ENCODE peak calls at places on chromosomes 4 and X, in four cellular contexts. One of them, this sample, is unnamed.

GRCh38 chr4:142567199-142567598 is 278.9 kb downstream of the INPP4B start:
- DNase-seq in K562: no peak
- DNase-seq in SK-N-SH: no peak
- DNase-seq in HepG2: no peak
- DNase-seq in this sample: no peak

GRCh38 chrX:107448625-107449468 is 605 bp upstream of the FRMPD3 start:
- DNase-seq in K562: no peak
- DNase-seq in HepG2: no peak
- DNase-seq in SK-N-SH: peak
- DNase-seq in this sample: no peak

GRCh38 chr4:147863808-147864472 is 132.1 kb downstream of the ARHGAP10 start:
- DNase-seq in SK-N-SH: no peak
- DNase-seq in HepG2: no peak
- DNase-seq in K562: no peak
- DNase-seq in this sample: no peak

GRCh38 chrX:110992611-110993010 is 103.4 kb upstream of the PAK3 start:
- DNase-seq in HepG2: peak
- DNase-seq in SK-N-SH: peak
- DNase-seq in K562: peak
- DNase-seq in this sample: no peak

GRCh38 chrX:153343674-153344073 is 9.7 kb downstream of the ZNF275 start:
- DNase-seq in K562: no peak
- DNase-seq in HepG2: no peak
- DNase-seq in SK-N-SH: no peak
- DNase-seq in this sample: no peak

GRCh38 chrX:57595381-57595811 is 3.6 kb downstream of the ZXDB start:
- DNase-seq in K562: no peak
- DNase-seq in SK-N-SH: no peak
- DNase-seq in HepG2: no peak
- DNase-seq in this sample: no peak

GRCh38 chr4:185774076-185774731 is 37.8 kb downstream of the SORBS2 start:
- DNase-seq in HepG2: peak
- DNase-seq in SK-N-SH: no peak
- DNase-seq in K562: no peak
- DNase-seq in this sample: peak

GRCh38 chrX:81412428-81412827 is 210.5 kb downstream of the SH3BGRL start:
- DNase-seq in K562: no peak
- DNase-seq in SK-N-SH: no peak
- DNase-seq in HepG2: no peak
- DNase-seq in this sample: no peak

GRCh38 chrX:55488268-55488558 is 1.4 kb downstream of the USP51 start:
- DNase-seq in K562: no peak
- DNase-seq in SK-N-SH: no peak
- DNase-seq in HepG2: no peak
- DNase-seq in this sample: no peak

GRCh38 chr4:147848634-147849033 is 116.7 kb downstream of the ARHGAP10 start:
- DNase-seq in HepG2: no peak
- DNase-seq in SK-N-SH: no peak
- DNase-seq in K562: no peak
- DNase-seq in this sample: no peak

GRCh38 chr4:103067841-103068547 is 8.6 kb downstream of the SLC9B2 start:
- DNase-seq in K562: no peak
- DNase-seq in HepG2: no peak
- DNase-seq in SK-N-SH: no peak
- DNase-seq in this sample: no peak

GRCh38 chr4:153166971-153167501 is 37.2 kb upstream of the TRIM2 start:
- DNase-seq in SK-N-SH: no peak
- DNase-seq in K562: no peak
- DNase-seq in HepG2: peak
- DNase-seq in this sample: no peak

GRCh38 chrX:50470103-50471031 is at the start of gene DGKK:
- DNase-seq in K562: no peak
- DNase-seq in HepG2: peak
- DNase-seq in SK-N-SH: peak
- DNase-seq in this sample: no peak

DNA sequence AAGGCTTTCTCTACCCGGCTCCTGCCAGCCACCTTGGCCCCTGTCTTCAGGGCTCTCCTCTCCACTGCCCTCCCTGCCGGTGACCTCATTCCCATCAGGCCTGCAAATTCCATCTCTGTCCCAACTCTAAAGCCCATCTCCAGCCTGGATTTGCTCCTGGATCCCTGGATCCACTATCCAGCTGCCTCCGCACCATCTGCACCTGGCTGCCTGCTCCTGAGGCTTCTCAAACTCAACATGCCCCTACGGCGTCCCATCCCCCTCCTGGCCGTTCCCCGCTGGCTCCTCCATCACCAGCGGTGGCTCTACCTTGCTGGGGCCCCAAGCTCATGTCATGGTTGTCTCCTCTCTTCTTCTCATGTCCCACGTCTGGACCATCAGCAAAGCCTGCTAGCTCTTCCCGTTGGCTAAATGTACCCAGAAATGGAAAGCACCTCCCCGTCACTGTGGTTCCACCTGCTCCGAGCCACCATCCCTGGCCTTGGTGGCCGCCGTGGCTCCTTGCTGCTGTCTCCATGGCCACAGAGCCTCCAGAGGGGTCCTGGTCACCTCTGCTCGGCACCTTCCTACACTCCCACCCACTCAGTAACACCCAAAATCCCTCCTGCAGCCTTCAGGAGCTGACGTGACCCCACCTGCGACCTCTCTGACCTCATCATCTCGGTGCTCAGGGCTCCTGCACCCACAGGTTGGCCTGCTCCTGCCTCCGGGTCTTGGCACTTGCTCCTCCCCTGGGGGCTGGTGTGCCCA is 58.5 kb downstream of the ADRA2C start:
- DNase-seq in K562: no peak
- DNase-seq in HepG2: no peak
- DNase-seq in SK-N-SH: no peak
- DNase-seq in this sample: no peak
- TF ChIP-seq NFIC in K562: no peak
- TF ChIP-seq NFIC in HepG2: no peak
- TF ChIP-seq NFIC in SK-N-SH: no peak
- TF ChIP-seq NFIC in this sample: no peak

GRCh38 chr4:174522183-174523002 is at the start of gene HPGD:
- DNase-seq in SK-N-SH: peak
- DNase-seq in K562: peak
- DNase-seq in HepG2: no peak
- DNase-seq in this sample: no peak
- TF ChIP-seq REST in SK-N-SH: no peak
- TF ChIP-seq REST in K562: no peak
- TF ChIP-seq REST in HepG2: no peak
- TF ChIP-seq REST in this sample: no peak

DNA sequence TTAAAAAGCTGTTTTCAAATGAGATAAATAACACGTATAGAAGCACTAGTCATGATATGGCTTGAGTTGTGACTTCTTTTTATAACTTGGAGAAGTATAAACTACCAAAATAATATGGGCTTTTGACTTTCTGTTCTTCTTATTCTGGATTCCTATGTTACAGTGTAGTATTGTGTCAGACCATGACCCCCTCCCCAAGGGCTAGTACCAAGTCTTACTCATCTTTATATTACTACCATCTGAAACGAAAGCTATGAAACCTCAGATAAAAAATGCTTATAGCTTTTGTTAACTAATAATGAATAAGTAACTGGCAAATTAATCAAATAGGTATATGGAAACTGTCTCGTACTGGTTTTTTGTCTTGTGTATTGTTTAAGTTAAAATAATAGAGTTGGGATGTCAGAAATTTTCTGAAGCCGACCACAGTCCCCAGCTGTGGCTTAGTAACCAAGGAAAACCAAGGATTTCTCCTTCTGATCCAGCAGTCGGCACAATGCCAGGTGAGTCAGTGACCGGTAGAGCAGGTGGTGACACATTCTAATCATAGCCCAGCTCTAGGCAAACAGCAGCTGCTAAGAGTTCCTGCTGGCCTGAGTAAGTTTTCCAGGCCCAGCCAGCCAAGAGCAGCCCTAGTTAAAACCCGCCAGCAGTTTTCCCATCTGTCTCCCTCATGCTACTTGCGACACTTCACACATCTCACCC is 163.3 kb upstream of the PRDX4 start:
- DNase-seq in K562: no peak
- DNase-seq in SK-N-SH: no peak
- DNase-seq in HepG2: peak
- DNase-seq in this sample: no peak
- TF ChIP-seq GABPA in K562: no peak
- TF ChIP-seq GABPA in SK-N-SH: no peak
- TF ChIP-seq GABPA in HepG2: no peak
- TF ChIP-seq GABPA in this sample: no peak

GRCh38 chrX:65706041-65706828 is 38.8 kb downstream of the MSN start:
- DNase-seq in K562: no peak
- DNase-seq in SK-N-SH: no peak
- DNase-seq in HepG2: no peak
- DNase-seq in this sample: no peak
- TF ChIP-seq NFIC in K562: peak
- TF ChIP-seq NFIC in SK-N-SH: peak
- TF ChIP-seq NFIC in HepG2: no peak
- TF ChIP-seq NFIC in this sample: peak